ENCODE peak calls at places on chromosome 17, in eight cellular contexts. K is thoracic aorta, Z is prostate gland, X is ovary, H is heart right ventricle, T is neural progenitor cell, D is heart left ventricle, O is small intestine. C is an unnamed sample. For H3K36me3, the result is how much of the 10 kb centered on the place peaks cover.

GRCh38 chr17:78381601-78382168 is 3.2 kb downstream of the PGS1 start:
- DNase-seq in Z (no peak), K (no peak), O (peak), X (no peak), D (no peak), T (no peak), H (no peak), C (no peak)

GRCh38 chr17:204427-205175 is 23.2 kb upstream of the DOC2B start:
- DNase-seq in D (no peak), Z (no peak), K (no peak), X (no peak), T (no peak), O (no peak), H (no peak), C (no peak)

GRCh38 chr17:73074515-73074914 is 18.0 kb downstream of the SLC39A11 start:
- DNase-seq in K (no peak), Z (no peak), H (no peak), D (no peak), X (no peak), O (no peak), T (no peak), C (no peak)

GRCh38 chr17:9468532-9468931 is 107.1 kb downstream of the STX8 start:
- DNase-seq in X (no peak), H (no peak), K (no peak), T (no peak), O (no peak), D (no peak), Z (no peak), C (no peak)

GRCh38 chr17:34259151-34259550 is 4.1 kb downstream of the CCL2 start:
- DNase-seq in D (no peak), O (no peak), Z (no peak), K (no peak), H (no peak), X (no peak), T (no peak), C (no peak)

GRCh38 chr17:57186231-57187019 is 69.9 kb upstream of the MSI2 start:
- DNase-seq in Z (no peak), H (no peak), K (no peak), O (no peak), D (no peak), T (no peak), X (peak), C (no peak)

GRCh38 chr17:65261682-65262636 is 124.8 kb downstream of the RGS9 start:
- DNase-seq in Z (no peak), X (no peak), D (no peak), T (no peak), H (no peak), K (no peak), O (no peak), C (no peak)

GRCh38 chr17:55294042-55294751 is 29.4 kb downstream of the HLF start:
- DNase-seq in O (no peak), Z (no peak), K (no peak), T (no peak), H (no peak), X (no peak), D (no peak), C (no peak)

GRCh38 chr17:16449121-16449570 is 33.8 kb downstream of the TRPV2 start:
- DNase-seq in Z (no peak), D (no peak), H (no peak), O (no peak), T (no peak), K (no peak), X (no peak), C (no peak)

GRCh38 chr17:38761612-38762011 is 9.1 kb downstream of the PSMB3 start:
- DNase-seq in K (no peak), T (peak), H (no peak), Z (no peak), D (no peak), O (no peak), X (no peak), C (peak)

GRCh38 chr17:43880420-43880991 is 26.8 kb downstream of the MPP2 start:
- DNase-seq in Z (no peak), O (peak), K (no peak), T (peak), X (no peak), D (no peak), H (no peak), C (peak)

DNA sequence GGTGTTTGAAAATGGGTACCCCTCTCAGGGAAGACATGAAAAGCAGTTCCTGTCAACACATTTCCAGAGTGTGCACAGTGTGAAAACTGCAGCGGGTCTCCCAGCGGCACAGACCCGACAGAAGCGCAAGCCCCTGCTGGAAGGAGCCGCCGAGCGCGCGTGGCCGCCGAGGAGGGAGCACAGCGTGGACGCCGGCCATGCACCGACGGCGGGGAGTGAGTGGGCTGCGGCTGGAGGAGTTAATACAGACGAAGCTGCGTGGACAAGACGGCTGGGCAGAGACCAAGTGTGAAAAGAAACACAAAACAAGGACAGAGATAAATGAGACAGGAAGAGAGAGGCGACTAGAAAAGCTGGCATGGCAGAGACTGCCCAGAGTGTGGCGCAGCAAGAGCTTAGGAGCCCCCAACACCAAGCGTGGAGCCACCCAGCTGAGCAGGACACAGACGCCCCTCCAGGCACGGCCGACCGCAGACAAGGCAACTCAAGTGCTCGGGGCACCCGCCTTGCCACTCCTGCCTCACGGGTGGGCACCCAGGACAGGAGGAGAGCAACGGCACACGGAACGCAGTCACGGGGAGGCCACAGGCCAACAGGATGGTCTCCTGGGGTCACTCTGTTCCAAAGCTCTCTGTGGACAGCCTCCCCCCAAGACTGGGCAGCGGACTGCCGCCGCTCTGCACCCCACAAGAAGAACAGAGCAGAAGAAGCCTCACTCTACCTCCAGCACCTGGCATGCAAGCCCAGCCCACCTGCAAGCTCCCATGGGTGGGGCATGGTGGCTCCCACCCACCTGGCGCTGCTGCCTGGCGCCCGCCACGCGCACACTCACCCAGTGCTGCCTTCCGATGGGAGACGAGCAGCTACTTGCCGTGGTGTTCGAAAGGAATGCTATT is 16.6 kb downstream of the SLC16A3 start:
- DNase-seq in X (no peak), D (no peak), H (no peak), Z (no peak), O (no peak), K (no peak), T (no peak), C (peak)
- H3K36me3 ChIP-seq in X (under half), D (half or more), H (half or more), Z (under half), O (half or more), K (half or more), T (under half), C (under half)

GRCh38 chr17:28718317-28718672 is 627 bp upstream of the RAB34 start:
- DNase-seq in X (no peak), Z (no peak), H (no peak), T (peak), O (no peak), D (no peak), K (no peak), C (no peak)
- H3K4me3 ChIP-seq in X (peak), Z (peak), H (peak), T (peak), O (no peak), D (peak), K (peak), C (peak)

GRCh38 chr17:8377422-8377821 is 918 bp upstream of the KRABD2 start:
- DNase-seq in T (no peak), H (no peak), X (no peak), D (no peak), O (no peak), K (no peak), Z (no peak), C (no peak)
- H3K36me3 ChIP-seq in T (under half), H (half or more), X (under half), D (under half), O (under half), K (under half), Z (under half), C (under half)

GRCh38 chr17:7476951-7477350 is 2.5 kb downstream of the ZBTB4 start:
- DNase-seq in D (no peak), X (no peak), H (no peak), Z (no peak), K (no peak), T (no peak), O (no peak), C (no peak)
- H3K4me3 ChIP-seq in D (no peak), X (peak), H (peak), Z (peak), K (peak), T (no peak), O (no peak), C (no peak)

DNA sequence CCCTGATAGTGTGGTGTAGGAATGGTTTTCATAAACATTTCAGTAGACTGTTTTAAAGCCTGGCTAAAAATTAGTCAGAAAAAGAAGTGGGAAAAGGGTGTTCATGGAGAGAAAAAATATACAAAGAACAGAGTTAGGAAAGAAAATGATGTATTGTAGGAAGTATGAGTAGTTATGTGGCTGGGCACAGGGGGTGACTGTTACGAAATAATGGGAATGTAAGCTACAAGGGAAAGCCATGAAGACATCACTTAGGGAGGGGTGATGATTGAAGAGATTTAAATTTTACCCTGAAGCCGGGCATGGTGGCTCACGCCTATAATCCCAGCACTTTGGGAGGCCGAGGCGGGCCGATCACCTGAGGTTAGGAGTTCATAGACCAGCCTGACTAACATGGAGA is 55.3 kb downstream of the NUP88 start:
- DNase-seq in K (no peak), Z (no peak), X (no peak), D (no peak), H (no peak), T (no peak), O (no peak), C (no peak)
- H3K36me3 ChIP-seq in K (under half), Z (under half), X (under half), D (half or more), H (half or more), T (under half), O (under half), C (under half)

DNA sequence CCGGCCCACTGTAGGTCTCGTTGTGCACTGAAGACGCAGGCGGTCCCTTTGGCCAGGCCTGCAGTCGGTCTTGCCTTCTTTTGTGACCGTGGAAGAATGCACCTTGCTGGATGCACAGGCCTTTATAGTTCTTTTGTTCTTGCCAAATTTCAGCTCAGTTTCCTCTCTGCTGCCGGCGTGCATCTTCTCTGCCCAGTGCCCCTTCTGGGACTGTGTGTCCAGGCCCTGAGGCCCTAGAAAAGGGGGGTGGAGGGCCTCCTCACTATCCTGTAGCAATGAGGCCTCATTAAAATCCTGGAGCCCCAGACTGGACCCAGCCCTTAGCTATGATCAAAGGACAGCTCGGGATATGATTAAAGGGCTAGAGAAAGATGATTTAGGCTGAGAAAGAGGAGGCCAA is 229.8 kb downstream of the SEC14L1 start:
- DNase-seq in T (no peak), H (no peak), O (no peak), D (no peak), K (no peak), X (no peak), Z (no peak), C (peak)
- H3K4me3 ChIP-seq in T (no peak), H (no peak), O (no peak), D (no peak), K (no peak), X (no peak), Z (no peak), C (no peak)

GRCh38 chr17:40412880-40413279 is 4.8 kb downstream of the TOP2A start:
- DNase-seq in K (no peak), D (no peak), X (no peak), Z (no peak), O (no peak), H (no peak), T (no peak), C (no peak)
- H3K36me3 ChIP-seq in K (under half), D (under half), X (under half), Z (under half), O (under half), H (under half), T (half or more), C (under half)

DNA sequence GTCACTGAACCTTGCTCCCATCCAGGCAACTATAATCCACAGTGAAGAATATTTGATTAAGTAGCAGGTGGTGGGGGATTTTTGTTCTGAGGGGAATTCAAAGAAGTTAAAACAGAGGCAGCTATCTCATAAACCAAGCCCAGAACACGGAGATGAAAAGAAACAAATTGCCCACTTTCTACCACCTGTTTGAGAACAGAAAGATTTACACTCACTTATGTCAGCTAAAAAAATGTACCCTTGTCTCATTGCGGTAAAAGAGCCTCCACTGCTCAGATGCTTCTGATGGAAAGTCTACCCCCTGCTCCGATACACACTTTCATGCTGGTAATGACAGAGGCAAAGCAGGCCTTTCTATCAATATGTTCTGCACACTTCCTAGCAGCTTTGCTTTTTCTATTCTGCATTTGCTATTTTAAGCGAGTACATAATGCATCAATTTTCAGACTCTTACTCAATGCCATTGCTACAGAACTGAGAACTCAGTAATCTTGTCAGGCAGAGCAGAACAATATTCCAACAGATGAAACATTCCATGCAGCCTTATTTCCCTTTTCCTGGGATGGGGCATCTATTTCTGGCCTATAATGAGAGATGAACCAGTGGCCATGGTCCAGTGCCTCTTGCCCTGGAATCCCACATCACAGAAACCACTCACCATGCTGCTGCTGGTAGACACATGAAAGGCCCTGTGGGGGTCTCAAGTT is 29.0 kb downstream of the CDK5R1 start:
- DNase-seq in D (no peak), X (no peak), T (no peak), K (no peak), H (no peak), Z (no peak), O (no peak), C (no peak)
- H3K4me3 ChIP-seq in D (no peak), X (no peak), T (no peak), K (no peak), H (no peak), Z (no peak), O (no peak), C (no peak)

GRCh38 chr17:61799812-61800484 is 63.4 kb downstream of the BRIP1 start:
- DNase-seq in O (no peak), Z (no peak), D (no peak), X (no peak), T (no peak), K (no peak), H (no peak), C (no peak)

GRCh38 chr17:61805399-61805798 is 57.9 kb downstream of the BRIP1 start:
- DNase-seq in K (no peak), H (no peak), Z (no peak), X (no peak), T (no peak), O (no peak), D (no peak), C (no peak)

GRCh38 chr17:61803796-61804195 is 59.5 kb downstream of the BRIP1 start:
- DNase-seq in H (no peak), Z (no peak), X (no peak), T (no peak), O (no peak), K (no peak), D (no peak), C (no peak)

GRCh38 chr17:61806081-61806828 is 57.1 kb downstream of the BRIP1 start:
- DNase-seq in T (no peak), K (no peak), H (no peak), X (no peak), Z (no peak), D (no peak), O (no peak), C (no peak)

GRCh38 chr17:61803216-61803615 is 60.1 kb downstream of the BRIP1 start:
- DNase-seq in Z (no peak), O (no peak), D (no peak), H (no peak), T (no peak), X (no peak), K (no peak), C (no peak)
- H3K36me3 ChIP-seq in Z (under half), O (under half), D (under half), H (under half), T (under half), X (under half), K (under half), C (under half)